ENCODE peak calls at places on chromosomes 13 and 19, in ten cellular contexts. One of them, this sample, is unnamed.

GRCh38 chr13:113542751-113543424 is 41.7 kb upstream of the TFDP1 start:
- DNase-seq in osteocyte: no peak
- DNase-seq in nephron progenitor cell: peak
- DNase-seq in AG09319: no peak
- DNase-seq in transverse colon: no peak
- DNase-seq in stimulated activated CD8-positive, alpha-beta memory T cell treated with anti-CD3 and anti-CD28 coated beads, Interleukin-15, amount 100 ng/mL, for 4 hours: no peak
- DNase-seq in hippocampal formation: no peak
- DNase-seq in DMS153: no peak
- DNase-seq in retinal pigment epithelial cell: no peak
- DNase-seq in GOT3: no peak
- DNase-seq in this sample: no peak

GRCh38 chr13:51614350-51614786 is 30.1 kb downstream of the WDFY2 start:
- DNase-seq in osteocyte: no peak
- DNase-seq in nephron progenitor cell: no peak
- DNase-seq in AG09319: no peak
- DNase-seq in transverse colon: peak
- DNase-seq in stimulated activated CD8-positive, alpha-beta memory T cell treated with anti-CD3 and anti-CD28 coated beads, Interleukin-15, amount 100 ng/mL, for 4 hours: no peak
- DNase-seq in hippocampal formation: peak
- DNase-seq in DMS153: peak
- DNase-seq in retinal pigment epithelial cell: no peak
- DNase-seq in GOT3: no peak
- DNase-seq in this sample: no peak

GRCh38 chr19:3034194-3034844 is 5.2 kb upstream of the TLE2 start:
- DNase-seq in osteocyte: no peak
- DNase-seq in nephron progenitor cell: no peak
- DNase-seq in AG09319: no peak
- DNase-seq in transverse colon: no peak
- DNase-seq in stimulated activated CD8-positive, alpha-beta memory T cell treated with anti-CD3 and anti-CD28 coated beads, Interleukin-15, amount 100 ng/mL, for 4 hours: no peak
- DNase-seq in hippocampal formation: peak
- DNase-seq in DMS153: no peak
- DNase-seq in retinal pigment epithelial cell: no peak
- DNase-seq in GOT3: no peak
- DNase-seq in this sample: no peak

GRCh38 chr13:109764474-109765292 is 21.7 kb downstream of the IRS2 start:
- DNase-seq in osteocyte: no peak
- DNase-seq in nephron progenitor cell: no peak
- DNase-seq in AG09319: no peak
- DNase-seq in transverse colon: no peak
- DNase-seq in stimulated activated CD8-positive, alpha-beta memory T cell treated with anti-CD3 and anti-CD28 coated beads, Interleukin-15, amount 100 ng/mL, for 4 hours: no peak
- DNase-seq in hippocampal formation: peak
- DNase-seq in DMS153: no peak
- DNase-seq in retinal pigment epithelial cell: no peak
- DNase-seq in GOT3: no peak
- DNase-seq in this sample: no peak

GRCh38 chr19:8575467-8575997 is 1.7 kb downstream of the MYO1F start:
- DNase-seq in osteocyte: no peak
- DNase-seq in nephron progenitor cell: no peak
- DNase-seq in AG09319: no peak
- DNase-seq in transverse colon: peak
- DNase-seq in stimulated activated CD8-positive, alpha-beta memory T cell treated with anti-CD3 and anti-CD28 coated beads, Interleukin-15, amount 100 ng/mL, for 4 hours: no peak
- DNase-seq in hippocampal formation: no peak
- DNase-seq in DMS153: no peak
- DNase-seq in retinal pigment epithelial cell: no peak
- DNase-seq in GOT3: no peak
- DNase-seq in this sample: peak

GRCh38 chr13:109348514-109349340 is 437.7 kb downstream of the IRS2 start:
- DNase-seq in osteocyte: no peak
- DNase-seq in nephron progenitor cell: no peak
- DNase-seq in AG09319: no peak
- DNase-seq in transverse colon: no peak
- DNase-seq in stimulated activated CD8-positive, alpha-beta memory T cell treated with anti-CD3 and anti-CD28 coated beads, Interleukin-15, amount 100 ng/mL, for 4 hours: no peak
- DNase-seq in hippocampal formation: no peak
- DNase-seq in DMS153: no peak
- DNase-seq in retinal pigment epithelial cell: peak
- DNase-seq in GOT3: no peak
- DNase-seq in this sample: no peak

GRCh38 chr19:412356-413355 is 3.7 kb upstream of the C2CD4C start:
- DNase-seq in osteocyte: no peak
- DNase-seq in nephron progenitor cell: peak
- DNase-seq in AG09319: no peak
- DNase-seq in transverse colon: no peak
- DNase-seq in stimulated activated CD8-positive, alpha-beta memory T cell treated with anti-CD3 and anti-CD28 coated beads, Interleukin-15, amount 100 ng/mL, for 4 hours: no peak
- DNase-seq in hippocampal formation: no peak
- DNase-seq in DMS153: peak
- DNase-seq in retinal pigment epithelial cell: no peak
- DNase-seq in GOT3: no peak
- DNase-seq in this sample: no peak

GRCh38 chr19:4337906-4338440 is 654 bp downstream of the STAP2 start:
- DNase-seq in osteocyte: no peak
- DNase-seq in nephron progenitor cell: no peak
- DNase-seq in AG09319: no peak
- DNase-seq in transverse colon: peak
- DNase-seq in stimulated activated CD8-positive, alpha-beta memory T cell treated with anti-CD3 and anti-CD28 coated beads, Interleukin-15, amount 100 ng/mL, for 4 hours: no peak
- DNase-seq in hippocampal formation: no peak
- DNase-seq in DMS153: no peak
- DNase-seq in retinal pigment epithelial cell: no peak
- DNase-seq in GOT3: no peak
- DNase-seq in this sample: no peak

GRCh38 chr19:11324079-11324661 is 15.3 kb downstream of the RAB3D start:
- DNase-seq in osteocyte: peak
- DNase-seq in nephron progenitor cell: no peak
- DNase-seq in AG09319: peak
- DNase-seq in transverse colon: peak
- DNase-seq in stimulated activated CD8-positive, alpha-beta memory T cell treated with anti-CD3 and anti-CD28 coated beads, Interleukin-15, amount 100 ng/mL, for 4 hours: no peak
- DNase-seq in hippocampal formation: peak
- DNase-seq in DMS153: peak
- DNase-seq in retinal pigment epithelial cell: peak
- DNase-seq in GOT3: no peak
- DNase-seq in this sample: peak

GRCh38 chr13:44815507-44816074 is 173.7 kb downstream of the NUFIP1 start:
- DNase-seq in osteocyte: no peak
- DNase-seq in nephron progenitor cell: no peak
- DNase-seq in AG09319: peak
- DNase-seq in transverse colon: no peak
- DNase-seq in stimulated activated CD8-positive, alpha-beta memory T cell treated with anti-CD3 and anti-CD28 coated beads, Interleukin-15, amount 100 ng/mL, for 4 hours: no peak
- DNase-seq in hippocampal formation: no peak
- DNase-seq in DMS153: no peak
- DNase-seq in retinal pigment epithelial cell: peak
- DNase-seq in GOT3: no peak
- DNase-seq in this sample: no peak

GRCh38 chr13:20332361-20333096 is 100.4 kb upstream of the GJB6 start:
- DNase-seq in osteocyte: no peak
- DNase-seq in nephron progenitor cell: no peak
- DNase-seq in AG09319: no peak
- DNase-seq in transverse colon: no peak
- DNase-seq in stimulated activated CD8-positive, alpha-beta memory T cell treated with anti-CD3 and anti-CD28 coated beads, Interleukin-15, amount 100 ng/mL, for 4 hours: no peak
- DNase-seq in hippocampal formation: no peak
- DNase-seq in DMS153: no peak
- DNase-seq in retinal pigment epithelial cell: no peak
- DNase-seq in GOT3: no peak
- DNase-seq in this sample: no peak

GRCh38 chr13:113635709-113636108 is 22.3 kb downstream of the ATP4B start:
- DNase-seq in osteocyte: no peak
- DNase-seq in nephron progenitor cell: no peak
- DNase-seq in AG09319: no peak
- DNase-seq in transverse colon: no peak
- DNase-seq in stimulated activated CD8-positive, alpha-beta memory T cell treated with anti-CD3 and anti-CD28 coated beads, Interleukin-15, amount 100 ng/mL, for 4 hours: no peak
- DNase-seq in hippocampal formation: no peak
- DNase-seq in DMS153: no peak
- DNase-seq in retinal pigment epithelial cell: no peak
- DNase-seq in GOT3: no peak
- DNase-seq in this sample: peak

GRCh38 chr13:110418944-110419343 is 111.9 kb downstream of the COL4A2 start:
- DNase-seq in osteocyte: no peak
- DNase-seq in nephron progenitor cell: no peak
- DNase-seq in AG09319: no peak
- DNase-seq in transverse colon: no peak
- DNase-seq in stimulated activated CD8-positive, alpha-beta memory T cell treated with anti-CD3 and anti-CD28 coated beads, Interleukin-15, amount 100 ng/mL, for 4 hours: no peak
- DNase-seq in hippocampal formation: no peak
- DNase-seq in DMS153: no peak
- DNase-seq in retinal pigment epithelial cell: no peak
- DNase-seq in GOT3: no peak
- DNase-seq in this sample: no peak

GRCh38 chr19:41445575-41445974 is 2.6 kb downstream of the ERICH4 start:
- DNase-seq in osteocyte: no peak
- DNase-seq in nephron progenitor cell: no peak
- DNase-seq in AG09319: no peak
- DNase-seq in transverse colon: no peak
- DNase-seq in stimulated activated CD8-positive, alpha-beta memory T cell treated with anti-CD3 and anti-CD28 coated beads, Interleukin-15, amount 100 ng/mL, for 4 hours: no peak
- DNase-seq in hippocampal formation: no peak
- DNase-seq in DMS153: no peak
- DNase-seq in retinal pigment epithelial cell: no peak
- DNase-seq in GOT3: no peak
- DNase-seq in this sample: no peak

GRCh38 chr19:36420961-36421748 is 2.7 kb upstream of the ZFP82 start:
- DNase-seq in osteocyte: no peak
- DNase-seq in nephron progenitor cell: no peak
- DNase-seq in AG09319: no peak
- DNase-seq in transverse colon: no peak
- DNase-seq in stimulated activated CD8-positive, alpha-beta memory T cell treated with anti-CD3 and anti-CD28 coated beads, Interleukin-15, amount 100 ng/mL, for 4 hours: no peak
- DNase-seq in hippocampal formation: no peak
- DNase-seq in DMS153: no peak
- DNase-seq in retinal pigment epithelial cell: peak
- DNase-seq in GOT3: no peak
- DNase-seq in this sample: no peak

GRCh38 chr19:47107953-47108746 is 5.4 kb downstream of the ZC3H4 start:
- DNase-seq in osteocyte: no peak
- DNase-seq in nephron progenitor cell: no peak
- DNase-seq in AG09319: no peak
- DNase-seq in transverse colon: no peak
- DNase-seq in stimulated activated CD8-positive, alpha-beta memory T cell treated with anti-CD3 and anti-CD28 coated beads, Interleukin-15, amount 100 ng/mL, for 4 hours: no peak
- DNase-seq in hippocampal formation: no peak
- DNase-seq in DMS153: no peak
- DNase-seq in retinal pigment epithelial cell: no peak
- DNase-seq in GOT3: no peak
- DNase-seq in this sample: no peak

GRCh38 chr13:41370736-41371135 is 59.7 kb downstream of the NAA16 start:
- DNase-seq in osteocyte: no peak
- DNase-seq in nephron progenitor cell: no peak
- DNase-seq in AG09319: no peak
- DNase-seq in transverse colon: no peak
- DNase-seq in stimulated activated CD8-positive, alpha-beta memory T cell treated with anti-CD3 and anti-CD28 coated beads, Interleukin-15, amount 100 ng/mL, for 4 hours: no peak
- DNase-seq in hippocampal formation: no peak
- DNase-seq in DMS153: no peak
- DNase-seq in retinal pigment epithelial cell: no peak
- DNase-seq in GOT3: no peak
- DNase-seq in this sample: no peak

GRCh38 chr19:5058456-5059190 is 89.7 kb downstream of the KDM4B start:
- DNase-seq in osteocyte: no peak
- DNase-seq in nephron progenitor cell: no peak
- DNase-seq in AG09319: no peak
- DNase-seq in transverse colon: no peak
- DNase-seq in stimulated activated CD8-positive, alpha-beta memory T cell treated with anti-CD3 and anti-CD28 coated beads, Interleukin-15, amount 100 ng/mL, for 4 hours: no peak
- DNase-seq in hippocampal formation: no peak
- DNase-seq in DMS153: no peak
- DNase-seq in retinal pigment epithelial cell: no peak
- DNase-seq in GOT3: no peak
- DNase-seq in this sample: no peak

GRCh38 chr19:30070970-30071632 is 129.1 kb downstream of the URI1 start:
- DNase-seq in osteocyte: no peak
- DNase-seq in nephron progenitor cell: no peak
- DNase-seq in AG09319: no peak
- DNase-seq in transverse colon: peak
- DNase-seq in stimulated activated CD8-positive, alpha-beta memory T cell treated with anti-CD3 and anti-CD28 coated beads, Interleukin-15, amount 100 ng/mL, for 4 hours: no peak
- DNase-seq in hippocampal formation: no peak
- DNase-seq in DMS153: no peak
- DNase-seq in retinal pigment epithelial cell: no peak
- DNase-seq in GOT3: no peak
- DNase-seq in this sample: no peak

This sample was measured in naive thymus-derived CD8-positive, alpha-beta T cell.